ENCODE peak calls at places on chromosomes 1 and 21, in eight cellular contexts. I is mammary epithelial cell, G is B cell, X is GM12864, M is GM06990, L is astrocyte of the spinal cord, J is neural progenitor cell, E is GM13977. R is an unnamed sample.

GRCh38 chr1:119330062-119330939 is 38.3 kb upstream of the HAO2 start:
- DNase-seq in G (no peak), L (peak), X (no peak), M (no peak), E (no peak), I (no peak), J (no peak), R (no peak)

GRCh38 chr1:110872745-110873435 is at the start of gene CD53:
- DNase-seq in E (peak), X (peak), I (no peak), M (peak), L (no peak), G (peak), J (no peak), R (peak)

GRCh38 chr1:26951821-26952497 is 8.3 kb downstream of the KDF1 start:
- DNase-seq in X (no peak), E (no peak), I (no peak), M (no peak), L (no peak), G (no peak), J (no peak), R (no peak)

GRCh38 chr1:78586572-78586971 is 33.7 kb upstream of the IFI44L start:
- DNase-seq in G (no peak), M (no peak), J (no peak), X (no peak), I (peak), E (no peak), L (peak), R (no peak)

GRCh38 chr1:170959385-170959784 is 24.1 kb downstream of the MROH9 start:
- DNase-seq in I (peak), J (no peak), G (no peak), L (peak), X (no peak), M (no peak), E (no peak), R (no peak)

GRCh38 chr1:200925821-200926220 is 31.1 kb downstream of the INAVA start:
- DNase-seq in E (no peak), X (no peak), M (no peak), G (no peak), L (peak), I (peak), J (no peak), R (no peak)

GRCh38 chr1:20727746-20728316 is 4.7 kb downstream of the SH2D5 start:
- DNase-seq in L (no peak), X (no peak), I (no peak), J (peak), G (no peak), E (no peak), M (no peak), R (peak)

GRCh38 chr21:15669247-15669646 is 60.5 kb upstream of the USP25 start:
- DNase-seq in J (no peak), L (peak), E (no peak), I (no peak), X (no peak), G (no peak), M (no peak), R (no peak)

GRCh38 chr21:39033878-39034589 is 149.2 kb downstream of the PSMG1 start:
- DNase-seq in E (no peak), X (no peak), M (no peak), I (no peak), J (no peak), L (peak), G (no peak), R (no peak)

GRCh38 chr21:28818663-28819278 is 173.9 kb downstream of the LTN1 start:
- DNase-seq in E (no peak), M (no peak), X (no peak), L (no peak), G (no peak), I (no peak), J (no peak), R (no peak)

GRCh38 chr1:20645414-20645813 is 12.2 kb downstream of the PINK1 start:
- DNase-seq in X (no peak), I (no peak), G (no peak), E (no peak), J (no peak), L (no peak), M (no peak), R (no peak)

GRCh38 chr1:202802998-202803932 is 5.0 kb downstream of the KDM5B start:
- DNase-seq in E (no peak), L (peak), J (no peak), G (no peak), X (no peak), M (no peak), I (peak), R (no peak)

GRCh38 chr1:2629627-2630497 is 3.0 kb downstream of the MMEL1 start:
- DNase-seq in I (no peak), J (no peak), X (no peak), E (no peak), L (no peak), M (no peak), G (no peak), R (no peak)

GRCh38 chr1:100606438-100606837 is 68.5 kb downstream of the GPR88 start:
- DNase-seq in X (no peak), I (peak), E (no peak), M (no peak), J (peak), G (no peak), L (peak), R (no peak)

GRCh38 chr21:29477347-29477746 is 178.6 kb downstream of the BACH1 start:
- DNase-seq in L (peak), M (no peak), X (no peak), I (no peak), G (no peak), J (no peak), E (no peak), R (no peak)

GRCh38 chr1:228180271-228180987 is 14.8 kb downstream of the IBA57 start:
- DNase-seq in X (no peak), J (no peak), E (no peak), I (no peak), M (no peak), G (no peak), L (no peak), R (no peak)

GRCh38 chr1:156366378-156366777 is 2.6 kb upstream of the RHBG start:
- DNase-seq in J (no peak), G (no peak), X (no peak), L (no peak), E (no peak), M (no peak), I (no peak), R (no peak)

DNA sequence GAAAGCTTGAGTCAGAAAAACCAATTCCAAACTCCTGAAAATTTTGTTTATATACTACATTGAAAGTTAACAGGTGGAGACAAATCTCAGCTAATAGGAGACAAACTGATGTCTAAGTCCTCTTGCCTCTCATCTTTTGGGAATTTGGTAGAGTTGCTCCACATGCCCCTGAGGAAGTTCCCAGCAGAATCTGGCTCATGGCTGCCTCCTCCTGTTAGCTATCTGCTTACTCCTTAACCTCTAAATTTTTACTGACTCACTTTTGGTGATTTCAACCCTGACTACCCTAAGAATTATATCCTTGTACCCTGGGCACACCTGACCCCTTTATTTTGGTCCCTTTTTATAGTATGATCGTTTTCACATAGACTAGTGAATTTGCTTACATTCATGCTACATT is 633.7 kb upstream of the USP24 start:
- DNase-seq in X (no peak), E (no peak), M (no peak), L (no peak), J (peak), I (peak), G (no peak), R (no peak)
- TF ChIP-seq CTCF in X (no peak), E (no peak), M (no peak), L (peak), J (peak), I (peak), G (no peak), R (no peak)

GRCh38 chr1:31637915-31638673 is 6.6 kb downstream of the PEF1 start:
- DNase-seq in J (no peak), E (no peak), G (no peak), L (no peak), M (no peak), I (peak), X (no peak), R (no peak)

GRCh38 chr1:31627930-31628421 is 10.5 kb downstream of the HCRTR1 start:
- DNase-seq in L (peak), G (no peak), E (no peak), I (no peak), J (no peak), X (no peak), M (no peak), R (no peak)

GRCh38 chr1:31632649-31633048 is 12.0 kb downstream of the PEF1 start:
- DNase-seq in X (no peak), E (no peak), J (no peak), I (no peak), M (no peak), G (no peak), L (no peak), R (no peak)

GRCh38 chr1:31628931-31629582 is 11.6 kb downstream of the HCRTR1 start:
- DNase-seq in M (no peak), G (no peak), I (no peak), L (no peak), X (no peak), J (no peak), E (no peak), R (no peak)

GRCh38 chr1:31633117-31633516 is 11.6 kb downstream of the PEF1 start:
- DNase-seq in X (no peak), G (no peak), E (no peak), L (no peak), M (no peak), I (no peak), J (peak), R (no peak)
- TF ChIP-seq CTCF in X (peak), G (peak), E (peak), L (peak), M (peak), I (peak), J (peak), R (no peak)

DNA sequence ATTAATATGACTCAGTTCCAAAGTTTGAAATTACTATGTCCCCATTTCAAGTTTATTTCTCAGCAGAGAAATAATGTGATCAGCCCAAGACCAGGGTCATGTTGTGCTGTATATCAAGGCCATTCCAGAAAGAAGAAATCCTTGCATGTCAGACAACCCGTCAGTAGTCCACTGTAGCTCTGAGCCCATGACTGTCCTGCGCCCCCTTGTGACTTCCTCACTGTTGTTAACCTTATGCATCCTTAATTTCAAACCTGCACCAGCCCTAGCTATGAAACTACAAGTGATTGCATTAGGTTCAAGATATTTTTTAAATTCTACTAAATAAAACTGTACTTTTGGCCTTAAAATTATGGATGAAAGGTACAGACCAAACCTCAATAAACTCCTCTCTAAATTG is 133.0 kb downstream of the LRRC7 start:
- DNase-seq in G (no peak), E (no peak), L (peak), X (no peak), I (peak), J (peak), M (no peak), R (no peak)
- TF ChIP-seq CTCF in G (no peak), E (peak), L (peak), X (peak), I (peak), J (peak), M (peak), R (no peak)

GRCh38 chr1:152018537-152018936 is 18.3 kb downstream of the S100A11 start:
- DNase-seq in L (no peak), J (peak), G (no peak), I (no peak), M (no peak), E (no peak), X (no peak), R (no peak)
- TF ChIP-seq CTCF in L (peak), J (peak), G (peak), I (peak), M (peak), E (peak), X (peak), R (peak)

GRCh38 chr1:187481581-187482148 is 652.9 kb downstream of the PLA2G4A start:
- DNase-seq in E (no peak), G (no peak), M (no peak), X (no peak), L (no peak), I (no peak), J (no peak), R (no peak)

GRCh38 chr1:187474266-187474665 is 645.5 kb downstream of the PLA2G4A start:
- DNase-seq in G (no peak), J (no peak), M (no peak), I (no peak), E (no peak), L (peak), X (no peak), R (no peak)

GRCh38 chr1:187471555-187471954 is 642.8 kb downstream of the PLA2G4A start:
- DNase-seq in M (no peak), J (no peak), L (peak), X (no peak), G (no peak), E (no peak), I (no peak), R (no peak)

GRCh38 chr1:187477103-187477502 is 648.4 kb downstream of the PLA2G4A start:
- DNase-seq in J (no peak), G (no peak), M (no peak), I (no peak), E (no peak), L (no peak), X (no peak), R (no peak)

GRCh38 chr1:187476671-187477070 is 647.9 kb downstream of the PLA2G4A start:
- DNase-seq in M (no peak), I (no peak), E (no peak), J (peak), X (no peak), G (no peak), L (peak), R (no peak)
- TF ChIP-seq CTCF in M (no peak), I (peak), E (no peak), J (peak), X (no peak), G (no peak), L (peak), R (no peak)